ENCODE peak calls at places on chromosomes 11 and 22, in six cellular contexts. E is NCI-H1417; C is lung; V is brain microvascular endothelial cell; N is RPMI8226; Y is stimulated activated naive B cell treated with anti-CD40 and anti-IgM and Interleukin-4, amounts not matched to agents 10 μg/mL and 1 μg/mL and 100 μg/mL, for 72 hours. O is an unnamed sample.

GRCh38 chr11:34468209-34468841 is 29.6 kb downstream of the CAT start:
- DNase-seq in C (no peak), E (no peak), V (peak; percentile 34), Y (no peak), N (peak; percentile 58), O (peak; percentile 57)

GRCh38 chr22:26398741-26399153 is 30.3 kb upstream of the ASPHD2 start:
- DNase-seq in Y (peak; percentile 51), C (peak; percentile 36), E (peak; percentile 21), N (peak; percentile 65), V (peak; percentile 73), O (peak; percentile 57)

GRCh38 chr11:120486138-120486537 is 25.4 kb upstream of the GRIK4 start:
- DNase-seq in N (no peak), Y (no peak), V (no peak), E (no peak), C (no peak), O (no peak)

GRCh38 chr11:60925685-60926267 is 1.5 kb downstream of the TMEM132A start:
- DNase-seq in V (peak; percentile 18), E (peak; percentile 40), Y (no peak), C (no peak), N (no peak), O (peak; percentile 38)

GRCh38 chr11:73151371-73151870 is 9.3 kb upstream of the FCHSD2 start:
- DNase-seq in V (no peak), E (no peak), C (no peak), Y (no peak), N (no peak), O (no peak)

GRCh38 chr11:86818466-86819282 is 18.3 kb downstream of the PRSS23 start:
- DNase-seq in E (peak; percentile 23), N (peak; percentile 56), C (no peak), V (no peak), Y (no peak), O (peak; percentile 56)

GRCh38 chr11:75583710-75584658 is 21.9 kb downstream of the SERPINH1 start:
- DNase-seq in V (no peak), Y (no peak), E (peak; percentile 85), N (no peak), C (peak; percentile 68), O (peak; percentile 56)

GRCh38 chr11:8810331-8811301 is 100.4 kb upstream of the AKIP1 start:
- DNase-seq in C (peak; percentile 74), E (peak; percentile 85), V (peak; percentile 71), N (peak; percentile 55), Y (no peak), O (peak; percentile 75)

GRCh38 chr22:36237462-36238347 is 1.6 kb downstream of the APOL2 start:
- DNase-seq in Y (no peak), E (no peak), C (no peak), N (peak; percentile 81), V (no peak), O (peak; percentile 52)

GRCh38 chr11:12470236-12470635 is 92.9 kb downstream of the PARVA start:
- DNase-seq in Y (no peak), N (no peak), V (no peak), C (no peak), E (no peak), O (no peak)

GRCh38 chr22:40204331-40205116 is 26.8 kb downstream of the TNRC6B start:
- DNase-seq in C (no peak), V (peak; percentile 52), Y (no peak), N (no peak), E (peak; percentile 26), O (no peak)

GRCh38 chr11:130514316-130514715 is 65.9 kb downstream of the ADAMTS15 start:
- DNase-seq in C (no peak), Y (no peak), V (no peak), E (no peak), N (no peak), O (no peak)

GRCh38 chr22:31155425-31155824 is 4.6 kb upstream of the RNF185 start:
- DNase-seq in E (no peak), N (no peak), Y (no peak), C (no peak), V (no peak), O (no peak)

GRCh38 chr11:808427-809286 is 1.1 kb upstream of the RPLP2 start:
- DNase-seq in Y (no peak), N (peak; percentile 45), C (no peak), E (no peak), V (no peak), O (no peak)

GRCh38 chr11:73946798-73947458 is 3.9 kb upstream of the DNAJB13 start:
- DNase-seq in N (no peak), C (no peak), E (no peak), V (no peak), Y (no peak), O (no peak)

GRCh38 chr11:34327804-34328631 is 29.8 kb downstream of the ABTB2 start:
- DNase-seq in V (no peak), N (no peak), Y (no peak), C (no peak), E (no peak), O (no peak)

GRCh38 chr22:37235897-37236607 is 8.0 kb downstream of the RAC2 start:
- DNase-seq in E (no peak), C (no peak), V (no peak), Y (no peak), N (no peak), O (no peak)

GRCh38 chr22:22210375-22210774 is 34.2 kb upstream of the VPREB1 start:
- DNase-seq in V (peak; percentile 56), Y (peak; percentile 74), C (no peak), N (peak; percentile 34), E (no peak), O (peak; percentile 71)

GRCh38 chr11:132632641-132633124 is 899.6 kb downstream of the OPCML start:
- DNase-seq in Y (no peak), C (no peak), N (peak; percentile 14), E (no peak), V (peak; percentile 99), O (no peak)

GRCh38 chr11:59137190-59137589 is 5.5 kb upstream of the FAM111A start:
- DNase-seq in E (no peak), N (no peak), C (no peak), V (no peak), Y (no peak), O (no peak)

GRCh38 chr11:616320-617220 is 820 bp upstream of the IRF7 start:
- DNase-seq in V (no peak), E (no peak), C (no peak), N (no peak), Y (no peak), O (no peak)

GRCh38 chr11:15805726-15806125 is 550.6 kb downstream of the SOX6 start:
- DNase-seq in V (no peak), Y (no peak), E (no peak), N (no peak), C (no peak), O (no peak)

GRCh38 chr11:113723706-113724246 is 17.7 kb upstream of the TMPRSS5 start:
- DNase-seq in C (no peak), V (no peak), N (no peak), E (no peak), Y (no peak), O (no peak)

GRCh38 chr11:118117790-118118601 is 31.2 kb upstream of the SMIM35 start:
- DNase-seq in Y (no peak), E (no peak), N (no peak), V (no peak), C (no peak), O (no peak)

GRCh38 chr11:26790738-26791137 is 68.9 kb upstream of the SLC5A12 start:
- DNase-seq in Y (no peak), V (no peak), N (no peak), C (no peak), E (no peak), O (no peak)

GRCh38 chr11:118412921-118413320 is 11.5 kb downstream of the ATP5MG start:
- DNase-seq in C (no peak), Y (no peak), E (no peak), V (no peak), N (no peak), O (no peak)